ENCODE peak calls at places on chromosomes 6 and 20, in four cellular contexts. D, Q, Z and I are unnamed samples. For H3K27me3, the result is how much of the 10 kb centered on the place peaks cover.

GRCh38 chr6:6003334-6004146 is 3.2 kb downstream of the NRN1 start:
- DNase-seq in Q (peak), D (peak), Z (no peak), I (no peak)

GRCh38 chr20:37295001-37295400 is 5.5 kb downstream of the MANBAL start:
- DNase-seq in D (no peak), Q (no peak), Z (no peak), I (no peak)

GRCh38 chr20:52230406-52230805 is 38.8 kb upstream of the ZFP64 start:
- DNase-seq in Z (no peak), Q (no peak), D (no peak), I (no peak)

GRCh38 chr6:158799051-158799792 is 19.9 kb downstream of the EZR start:
- DNase-seq in Q (no peak), Z (peak), D (peak), I (no peak)

GRCh38 chr20:49672109-49672681 is 41.5 kb downstream of the B4GALT5 start:
- DNase-seq in Z (no peak), D (no peak), Q (no peak), I (no peak)

GRCh38 chr20:36925234-36925633 is 26.3 kb downstream of the SAMHD1 start:
- DNase-seq in Q (no peak), Z (no peak), D (no peak), I (no peak)

GRCh38 chr20:50279988-50280850 is 89.6 kb downstream of the CEBPB start:
- DNase-seq in Z (no peak), D (no peak), Q (no peak), I (no peak)

GRCh38 chr20:35288325-35289060 is 3.7 kb downstream of the FAM83C start:
- DNase-seq in D (no peak), Z (no peak), Q (no peak), I (no peak)

GRCh38 chr20:36339646-36340592 is 33.8 kb downstream of the DLGAP4 start:
- DNase-seq in Q (no peak), Z (no peak), D (no peak), I (no peak)

GRCh38 chr20:59335401-59335800 is 35.0 kb downstream of the EDN3 start:
- DNase-seq in D (no peak), Z (no peak), Q (no peak), I (no peak)

GRCh38 chr6:111591370-111591900 is 14.2 kb downstream of the TRAF3IP2 start:
- DNase-seq in Z (peak), D (peak), Q (no peak), I (no peak)

GRCh38 chr6:156533860-156534580 is 243.2 kb upstream of the ARID1B start:
- DNase-seq in Z (no peak), Q (no peak), D (no peak), I (no peak)

GRCh38 chr6:3159805-3160781 is 2.7 kb upstream of the TUBB2A start:
- DNase-seq in Q (no peak), D (no peak), Z (peak), I (no peak)

GRCh38 chr6:9272671-9273070 is 837.3 kb upstream of the SLC35B3 start:
- DNase-seq in Z (no peak), D (no peak), Q (no peak), I (no peak)

GRCh38 chr6:160013987-160014868 is 45.3 kb downstream of the IGF2R start:
- DNase-seq in Z (peak), Q (no peak), D (no peak), I (no peak)

GRCh38 chr20:62815066-62815991 is 1.5 kb upstream of the COL9A3 start:
- DNase-seq in Z (peak), Q (peak), D (peak), I (no peak)

GRCh38 chr20:7503501-7503900 is 436.8 kb downstream of the HAO1 start:
- DNase-seq in Q (no peak), D (no peak), Z (no peak), I (no peak)

GRCh38 chr20:7505152-7505834 is 435.0 kb downstream of the HAO1 start:
- DNase-seq in Z (no peak), Q (no peak), D (no peak), I (no peak)

GRCh38 chr20:7500362-7500761 is 439.9 kb downstream of the HAO1 start:
- DNase-seq in Z (no peak), Q (no peak), D (no peak), I (no peak)

DNA sequence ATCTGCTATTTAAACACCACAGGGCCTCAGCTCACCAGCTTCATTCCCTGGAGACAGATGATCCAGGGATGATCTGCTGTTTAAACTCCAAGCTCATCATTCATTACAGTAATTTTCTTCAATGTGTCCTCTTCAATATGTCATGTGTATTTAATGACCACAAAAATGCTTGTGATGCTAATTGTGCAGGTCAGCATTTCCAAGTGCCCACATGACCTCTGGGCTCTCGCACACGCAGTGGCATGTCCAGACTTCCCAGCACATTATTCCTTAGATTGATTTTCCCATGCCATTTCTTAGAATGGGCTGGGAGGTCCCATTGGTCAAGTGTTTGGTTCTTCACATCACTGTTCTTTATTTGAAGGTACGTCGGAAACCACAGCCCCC is 434.4 kb downstream of the HAO1 start:
- DNase-seq in Q (no peak), D (no peak), Z (no peak), I (no peak)
- H3K4me2 ChIP-seq in Q (no peak), D (no peak), Z (no peak), I (peak)

GRCh38 chr20:46269372-46269771 is 38.9 kb downstream of the CDH22 start:
- DNase-seq in D (no peak), Q (no peak), Z (no peak), I (no peak)

GRCh38 chr20:46273701-46274100 is 34.6 kb downstream of the CDH22 start:
- DNase-seq in Q (no peak), D (no peak), Z (no peak), I (no peak)

GRCh38 chr20:46268662-46269061 is 39.6 kb downstream of the CDH22 start:
- DNase-seq in Z (no peak), D (no peak), Q (no peak), I (no peak)

GRCh38 chr20:46272389-46273047 is 35.8 kb downstream of the CDH22 start:
- DNase-seq in D (no peak), Q (no peak), Z (no peak), I (no peak)

DNA sequence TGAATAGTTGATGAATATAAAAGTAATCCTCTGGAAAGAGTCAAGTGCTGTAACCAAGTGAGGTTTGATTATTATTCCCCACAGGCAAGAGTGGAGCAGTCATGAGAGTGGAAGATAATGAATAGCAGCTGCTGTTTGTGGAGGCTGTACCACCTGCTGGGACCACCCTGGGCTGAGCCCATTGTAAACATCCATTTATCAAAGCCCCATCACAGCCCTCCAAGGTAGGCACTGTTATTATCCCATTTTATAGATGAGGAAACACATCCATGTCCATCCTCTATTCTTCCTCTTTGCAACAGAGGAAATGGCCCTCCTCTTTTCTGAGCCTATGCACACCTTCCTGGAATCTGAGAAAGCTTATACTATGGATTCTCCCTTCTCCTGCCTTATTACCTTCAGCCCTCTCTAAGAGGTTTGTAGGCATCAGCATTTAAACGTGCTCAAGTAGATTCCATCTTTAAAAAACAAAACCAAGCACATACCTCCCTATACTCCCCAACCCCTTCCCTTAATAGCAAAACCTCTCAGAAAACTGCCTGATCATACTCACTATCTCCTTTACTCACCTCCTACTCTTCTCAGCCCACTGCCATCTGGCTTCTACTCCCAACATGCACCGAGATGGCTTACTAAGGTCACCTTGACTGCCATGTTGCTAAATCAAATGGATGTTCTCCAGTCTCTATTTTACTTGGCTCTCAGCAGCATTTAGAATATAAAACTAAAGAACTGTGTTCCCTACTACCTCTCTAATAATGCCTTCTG is 37.1 kb downstream of the CDH22 start:
- DNase-seq in Q (no peak), Z (no peak), D (no peak), I (no peak)
- H3K27me3 ChIP-seq in Q (under half), Z (under half), D (under half), I (under half)

GRCh38 chr6:36120539-36120938 is 9.8 kb upstream of the MAPK13 start:
- DNase-seq in D (no peak), Q (no peak), Z (no peak), I (no peak)
- TF ChIP-seq POLR2AphosphoS5 in D (no peak), Q (no peak), Z (no peak), I (peak)

GRCh38 chr6:148885154-148885870 is 138.5 kb downstream of the UST start:
- DNase-seq in Q (no peak), D (no peak), Z (no peak), I (no peak)
- H3K4me2 ChIP-seq in Q (no peak), D (peak), Z (no peak), I (no peak)

DNA sequence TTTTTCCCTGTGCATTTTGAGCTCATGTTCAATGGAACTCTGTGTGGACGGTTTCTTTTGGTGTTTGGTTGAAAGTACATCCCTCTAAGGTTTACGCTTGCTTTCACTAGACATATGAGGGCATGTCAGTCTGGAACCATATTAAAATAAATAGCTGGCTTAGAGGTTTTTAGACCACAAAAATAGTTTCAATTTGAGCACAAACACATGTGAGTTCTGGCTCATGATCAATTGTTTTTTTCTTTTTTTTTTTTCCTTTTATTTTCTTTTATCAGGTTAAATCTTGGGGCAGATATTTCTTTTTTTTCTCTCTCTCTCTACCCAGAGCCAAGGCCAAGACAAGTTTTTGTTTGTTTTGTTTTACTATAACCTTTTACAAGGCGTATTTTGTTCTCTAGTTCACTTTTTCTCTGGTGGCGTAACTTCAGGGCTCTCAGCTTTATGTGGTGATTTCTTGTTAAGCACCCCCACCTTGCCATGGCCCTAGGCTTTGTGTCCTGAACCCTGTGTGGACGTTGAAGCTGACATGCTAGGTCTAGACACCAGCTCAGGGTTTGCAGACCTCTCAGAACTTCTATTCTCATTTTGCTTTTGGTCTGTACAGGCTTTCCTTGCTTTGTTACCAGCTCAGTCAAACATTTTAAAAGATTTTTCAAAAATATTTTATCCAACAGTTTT is 93.0 kb downstream of the SHLD1 start:
- DNase-seq in Q (no peak), Z (no peak), D (no peak), I (peak)
- H3K27me3 ChIP-seq in Q (under half), Z (under half), D (under half), I (under half)

GRCh38 chr6:139374357-139375238 is at the start of gene CITED2:
- DNase-seq in Z (peak), Q (peak), D (peak), I (peak)

GRCh38 chr6:139376054-139376355 is 1.6 kb upstream of the CITED2 start:
- DNase-seq in D (no peak), Z (no peak), Q (no peak), I (peak)

GRCh38 chr6:139378226-139378625 is 3.8 kb upstream of the CITED2 start:
- DNase-seq in Z (no peak), Q (no peak), D (no peak), I (no peak)

GRCh38 chr6:139375239-139376053 is 998 bp upstream of the CITED2 start:
- DNase-seq in Z (peak), Q (peak), D (peak), I (peak)

GRCh38 chr6:139376604-139377218 is 2.3 kb upstream of the CITED2 start:
- DNase-seq in Z (peak), D (no peak), Q (no peak), I (no peak)
- TF ChIP-seq POLR2AphosphoS5 in Z (no peak), D (no peak), Q (no peak), I (no peak)